ENCODE peak calls at places on chromosome 7, in four cellular contexts. N, K, Y and W are unnamed samples.

GRCh38 chr7:127391591-127392181 is 822 bp downstream of the ZNF800 start:
- DNase-seq in N (peak), K (peak), Y (peak), W (peak)

GRCh38 chr7:47458057-47458456 is 123.9 kb downstream of the TNS3 start:
- DNase-seq in N (peak), K (peak), Y (peak), W (peak)

GRCh38 chr7:96273716-96274115 is 48.2 kb downstream of the SLC25A13 start:
- DNase-seq in N (no peak), K (no peak), Y (peak), W (peak)

GRCh38 chr7:66306243-66306642 is 101.1 kb downstream of the TPST1 start:
- DNase-seq in N (no peak), K (no peak), Y (no peak), W (no peak)

GRCh38 chr7:29350351-29350750 is 155.8 kb downstream of the CHN2 start:
- DNase-seq in N (no peak), K (no peak), Y (no peak), W (no peak)

GRCh38 chr7:45088821-45089313 is at the start of gene NACAD:
- DNase-seq in N (no peak), K (no peak), Y (peak), W (peak)

GRCh38 chr7:134462337-134462925 is 3.5 kb upstream of the AKR1B1 start:
- DNase-seq in N (peak), K (peak), Y (peak), W (peak)

GRCh38 chr7:36986429-36987362 is 262.4 kb upstream of the AOAH start:
- DNase-seq in N (peak), K (peak), Y (peak), W (peak)

GRCh38 chr7:37732253-37732652 is 48.7 kb downstream of the GPR141 start:
- DNase-seq in N (no peak), K (peak), Y (no peak), W (no peak)

GRCh38 chr7:136114966-136115762 is 138.0 kb upstream of the MTPN start:
- DNase-seq in N (peak), K (peak), Y (peak), W (peak)

GRCh38 chr7:78523903-78524302 is 725.3 kb downstream of the PHTF2 start:
- DNase-seq in N (no peak), K (no peak), Y (no peak), W (no peak)

GRCh38 chr7:132430863-132431822 is 145.1 kb downstream of the PLXNA4 start:
- DNase-seq in N (peak), K (peak), Y (peak), W (peak)

GRCh38 chr7:48107926-48108472 is 18.9 kb downstream of the UPP1 start:
- DNase-seq in N (no peak), K (no peak), Y (no peak), W (no peak)

GRCh38 chr7:105877736-105878135 is 1.3 kb upstream of the ATXN7L1 start:
- DNase-seq in N (no peak), K (peak), Y (no peak), W (no peak)

GRCh38 chr7:105880571-105881330 is 4.4 kb upstream of the ATXN7L1 start:
- DNase-seq in N (no peak), K (no peak), Y (no peak), W (no peak)

GRCh38 chr7:105879782-105880181 is 3.4 kb upstream of the ATXN7L1 start:
- DNase-seq in N (no peak), K (no peak), Y (no peak), W (no peak)

GRCh38 chr7:105876964-105877601 is 684 bp upstream of the ATXN7L1 start:
- DNase-seq in N (peak), K (peak), Y (peak), W (peak)

DNA sequence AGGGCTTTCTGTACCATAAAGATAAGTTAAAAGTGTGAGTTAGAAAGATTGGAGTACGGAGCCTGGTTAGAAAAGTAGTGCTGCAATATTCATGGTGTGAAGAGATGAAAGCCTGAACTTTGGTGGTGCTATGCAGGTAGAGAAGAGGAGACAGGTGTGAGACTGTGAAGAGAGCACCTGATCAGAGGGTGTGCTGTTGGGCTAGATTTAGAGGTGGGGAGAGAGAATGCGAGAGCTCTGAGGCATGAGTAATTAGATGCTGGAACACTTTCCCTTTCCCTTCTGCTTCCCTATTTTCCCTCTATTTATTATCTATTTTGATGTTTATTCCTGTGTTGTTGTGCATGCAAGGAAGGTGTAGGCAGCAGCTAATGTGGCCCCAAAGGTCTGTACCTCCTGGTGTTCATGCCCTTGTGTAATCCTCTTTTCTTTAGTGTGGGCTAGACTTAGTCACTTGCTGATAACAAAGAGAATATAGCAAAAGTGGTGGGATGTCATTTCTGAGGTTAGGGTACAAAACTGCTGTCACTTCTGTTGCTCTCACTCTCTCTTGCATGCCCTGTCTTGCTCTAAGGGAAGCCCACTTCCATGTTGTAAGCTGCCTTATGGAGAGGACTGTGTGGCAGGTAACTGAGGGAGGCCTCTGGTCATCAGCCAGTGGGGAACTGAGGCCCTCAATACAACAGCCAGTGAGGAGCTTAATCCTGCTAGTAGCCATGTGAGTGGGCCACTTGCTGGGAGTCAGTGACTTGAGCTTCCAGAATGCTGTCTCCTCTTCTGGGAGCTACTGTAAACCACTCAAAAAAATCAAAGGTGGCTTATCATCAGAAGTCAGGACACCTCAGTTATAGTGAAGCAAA is 2.6 kb upstream of the ATXN7L1 start:
- DNase-seq in N (no peak), K (no peak), Y (no peak), W (no peak)
- TF ChIP-seq CTCF in N (no peak), K (no peak), Y (no peak), W (no peak)

DNA sequence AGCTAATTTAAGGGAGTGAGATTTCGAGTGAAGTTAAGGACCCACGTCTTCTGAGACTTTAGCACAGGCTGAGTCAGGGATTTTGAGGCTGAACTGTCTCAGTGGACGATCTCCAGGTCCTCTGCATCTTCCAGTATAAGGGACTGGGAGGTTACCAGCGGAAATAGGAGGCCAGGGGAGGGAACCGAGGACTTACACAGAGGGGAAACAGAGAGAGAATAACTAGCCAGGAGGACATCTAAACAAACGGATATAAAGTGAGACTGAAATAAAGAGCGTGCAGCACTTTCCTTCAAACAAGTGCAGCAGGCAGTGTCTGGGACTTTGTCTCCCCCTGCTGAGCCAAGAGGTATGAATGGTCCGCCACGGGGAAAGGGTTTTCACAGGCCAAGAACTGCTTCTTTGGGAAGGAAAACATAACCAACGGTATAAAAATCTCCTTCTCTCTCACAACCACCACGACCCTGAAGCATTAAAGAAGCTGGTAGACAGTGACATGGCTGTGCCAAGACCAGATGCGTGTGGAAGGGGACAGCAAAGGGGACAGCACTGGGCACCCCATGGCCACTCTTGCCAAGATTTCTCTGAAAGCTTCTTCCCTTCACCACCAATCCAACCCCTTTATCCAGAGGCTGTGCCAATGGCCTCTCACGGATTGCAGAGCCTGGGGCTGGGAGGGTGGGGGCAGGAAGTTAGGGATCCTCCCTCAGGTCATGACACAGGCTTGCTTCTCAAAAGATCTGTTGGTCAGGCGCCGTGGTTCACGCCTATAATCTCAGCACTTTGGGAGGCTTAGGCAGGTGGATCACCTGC is 72.0 kb downstream of the SLC37A3 start:
- DNase-seq in N (peak), K (peak), Y (peak), W (peak)
- H3K4me3 ChIP-seq in N (no peak), K (no peak), Y (no peak), W (peak)

GRCh38 chr7:21938463-21938862 is 7.2 kb downstream of the CDCA7L start:
- DNase-seq in N (no peak), K (no peak), Y (no peak), W (no peak)

GRCh38 chr7:21942955-21943354 is 2.7 kb downstream of the CDCA7L start:
- DNase-seq in N (no peak), K (no peak), Y (no peak), W (no peak)

GRCh38 chr7:21939136-21939857 is 6.4 kb downstream of the CDCA7L start:
- DNase-seq in N (no peak), K (peak), Y (peak), W (peak)

GRCh38 chr7:21941570-21942224 is 4.0 kb downstream of the CDCA7L start:
- DNase-seq in N (no peak), K (peak), Y (peak), W (peak)

DNA sequence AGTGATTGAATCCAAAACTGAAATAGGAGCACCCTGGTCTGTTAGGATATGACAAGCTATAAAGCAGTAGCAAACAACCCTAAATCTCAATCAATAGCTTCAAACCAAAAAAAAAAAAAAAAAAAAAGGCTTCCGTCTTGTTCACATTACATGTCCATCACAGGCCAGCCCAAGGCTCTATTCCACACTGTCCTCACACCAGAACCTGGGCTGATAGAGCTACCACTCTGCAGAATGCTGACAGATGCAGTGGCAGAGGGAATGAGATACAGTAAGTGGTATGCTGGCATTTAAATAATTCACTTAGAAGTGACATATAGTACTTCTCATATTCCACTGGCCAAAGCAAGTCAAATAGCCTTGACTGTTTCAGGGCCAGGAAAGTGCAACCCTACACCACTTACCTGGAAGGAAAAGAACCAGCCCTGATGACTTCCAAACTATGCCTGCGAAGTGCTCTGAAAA is 5.8 kb downstream of the CDCA7L start:
- DNase-seq in N (no peak), K (no peak), Y (no peak), W (no peak)
- TF ChIP-seq CTCF in N (no peak), K (no peak), Y (no peak), W (no peak)

DNA sequence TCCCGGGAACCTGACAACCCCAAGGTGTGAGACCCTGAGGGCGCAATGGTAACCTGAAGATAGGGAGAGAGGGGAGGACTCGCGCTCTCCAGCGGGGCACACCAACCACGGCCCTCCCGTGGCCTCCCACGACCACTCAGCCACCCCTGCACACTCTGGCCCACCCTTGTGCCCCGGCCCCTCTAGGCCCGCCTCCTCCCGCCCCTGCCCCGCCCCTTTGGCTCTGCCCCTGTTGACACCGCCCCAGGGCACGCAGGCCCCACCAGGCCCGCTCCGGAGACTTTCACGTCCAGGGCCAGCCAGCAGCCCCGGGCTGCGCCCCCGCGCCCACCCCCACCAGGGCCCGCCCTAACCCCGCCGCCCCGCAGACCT is 11.0 kb downstream of the ATG9B start:
- DNase-seq in N (no peak), K (no peak), Y (no peak), W (no peak)
- H3K4me3 ChIP-seq in N (peak), K (no peak), Y (no peak), W (no peak)

GRCh38 chr7:32679192-32679591 is 183.9 kb downstream of the AVL9 start:
- DNase-seq in N (no peak), K (no peak), Y (no peak), W (no peak)
- TF ChIP-seq CTCF in N (no peak), K (no peak), Y (no peak), W (no peak)

GRCh38 chr7:88942815-88943501 is 147.4 kb upstream of the TEX47 start:
- DNase-seq in N (no peak), K (no peak), Y (no peak), W (no peak)
- H3K4me3 ChIP-seq in N (no peak), K (no peak), Y (no peak), W (no peak)